ENCODE peak calls at places on chromosome 16, in eight cellular contexts. X, V, C, D, O, N, I and Q are unnamed samples.

GRCh38 chr16:87924041-87924851 is 12.1 kb downstream of the CA5A start:
- DNase-seq in V (no peak), I (no peak), D (no peak), X (no peak), C (no peak), N (peak), O (no peak), Q (no peak)

GRCh38 chr16:71499775-71500364 is 10.7 kb upstream of the ZNF19 start:
- DNase-seq in N (peak), O (peak), C (peak), V (no peak), I (no peak), X (no peak), D (no peak), Q (peak)

GRCh38 chr16:50557046-50557445 is 8.8 kb downstream of the NKD1 start:
- DNase-seq in C (no peak), I (no peak), N (no peak), V (no peak), D (no peak), X (no peak), O (no peak), Q (no peak)

GRCh38 chr16:84048306-84048705 is 5.7 kb upstream of the SLC38A8 start:
- DNase-seq in D (no peak), V (no peak), N (no peak), X (no peak), O (no peak), C (no peak), I (no peak), Q (peak)

GRCh38 chr16:52743702-52744101 is 196.8 kb upstream of the TOX3 start:
- DNase-seq in O (no peak), C (no peak), D (no peak), V (no peak), X (no peak), I (no peak), N (no peak), Q (no peak)

GRCh38 chr16:8720967-8721692 is 46.7 kb downstream of the ABAT start:
- DNase-seq in D (no peak), C (no peak), O (no peak), X (no peak), N (no peak), I (no peak), V (no peak), Q (no peak)

GRCh38 chr16:3046506-3047386 is at the start of gene MMP25:
- DNase-seq in D (no peak), O (peak), V (no peak), X (no peak), N (no peak), I (no peak), C (no peak), Q (no peak)

GRCh38 chr16:54345231-54345630 is 58.6 kb upstream of the IRX3 start:
- DNase-seq in X (no peak), V (no peak), O (no peak), C (no peak), I (no peak), N (no peak), D (no peak), Q (no peak)

GRCh38 chr16:84088695-84089395 is 27.9 kb downstream of the MBTPS1 start:
- DNase-seq in N (peak), I (no peak), D (no peak), V (no peak), X (no peak), C (peak), O (peak), Q (no peak)

GRCh38 chr16:3165111-3165822 is 22.7 kb upstream of the OR1F1 start:
- DNase-seq in V (no peak), N (no peak), O (no peak), D (no peak), I (no peak), X (no peak), C (no peak), Q (no peak)

GRCh38 chr16:11738742-11739544 is 3.7 kb downstream of the TXNDC11 start:
- DNase-seq in N (no peak), I (no peak), D (no peak), V (no peak), C (no peak), O (no peak), X (no peak), Q (no peak)

GRCh38 chr16:11145173-11145820 is 110.7 kb downstream of the SOCS1 start:
- DNase-seq in V (no peak), N (no peak), C (no peak), O (peak), I (no peak), X (no peak), D (peak), Q (no peak)

GRCh38 chr16:15953477-15953876 is 4.1 kb downstream of the ABCC1 start:
- DNase-seq in V (no peak), O (no peak), C (no peak), N (no peak), X (no peak), I (no peak), D (no peak), Q (no peak)

GRCh38 chr16:56815721-56816120 is 49.3 kb upstream of the SLC12A3 start:
- DNase-seq in O (no peak), D (peak), V (no peak), X (no peak), N (no peak), I (no peak), C (no peak), Q (no peak)

GRCh38 chr16:3509470-3509928 is 8.7 kb downstream of the CLUAP1 start:
- DNase-seq in O (no peak), I (no peak), D (no peak), V (no peak), N (no peak), X (no peak), C (peak), Q (no peak)

GRCh38 chr16:9092282-9092962 is 978 bp downstream of the HAPSTR1 start:
- DNase-seq in D (peak), C (peak), O (peak), N (peak), I (no peak), X (peak), V (no peak), Q (peak)

GRCh38 chr16:75621170-75621477 is 2.0 kb downstream of the ADAT1 start:
- DNase-seq in D (no peak), N (no peak), C (no peak), V (no peak), I (no peak), O (peak), X (no peak), Q (no peak)

GRCh38 chr16:48323783-48324775 is 61.1 kb downstream of the SIAH1 start:
- DNase-seq in I (no peak), N (no peak), V (no peak), C (no peak), D (no peak), X (no peak), O (no peak), Q (no peak)

GRCh38 chr16:48137822-48138221 is 18.0 kb downstream of the ABCC12 start:
- DNase-seq in C (no peak), V (no peak), D (no peak), O (no peak), X (no peak), I (no peak), N (no peak), Q (no peak)

GRCh38 chr16:67926181-67926742 is 5.4 kb downstream of the CTRL start:
- DNase-seq in D (peak), V (no peak), O (peak), X (no peak), N (peak), I (no peak), C (no peak), Q (no peak)
- TF ChIP-seq CTCF in D (peak), V (peak), O (peak), X (no peak), N (peak), I (no peak), C (no peak), Q (no peak)

GRCh38 chr16:1932050-1933028 is 10.7 kb downstream of the MSRB1 start:
- DNase-seq in V (no peak), I (no peak), C (no peak), X (no peak), N (peak), D (no peak), O (no peak), Q (no peak)
- TF ChIP-seq CTCF in V (no peak), I (no peak), C (no peak), X (no peak), N (no peak), D (no peak), O (no peak), Q (peak)

DNA sequence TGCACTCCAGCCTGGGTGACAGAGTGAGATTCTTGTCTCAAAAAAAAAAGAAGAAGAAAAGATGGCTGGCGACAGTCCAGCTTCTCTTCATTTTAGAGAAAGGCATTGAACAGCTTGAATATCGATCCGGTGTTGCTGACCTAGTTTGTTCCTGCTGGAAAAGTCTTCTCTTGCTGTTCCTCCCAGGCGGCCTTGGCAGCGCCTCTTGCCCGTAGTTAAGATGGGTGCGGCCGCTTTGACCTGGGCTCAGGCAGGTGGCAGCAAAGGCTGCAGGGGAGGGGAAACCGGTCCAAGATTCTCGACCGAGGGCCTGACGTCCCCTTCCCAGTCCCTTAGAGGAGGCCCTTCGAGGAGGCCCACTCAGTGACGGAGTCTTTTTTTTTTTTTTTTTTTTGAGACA is 3.8 kb upstream of the ZNF764 start:
- DNase-seq in X (no peak), N (no peak), C (no peak), O (no peak), D (no peak), V (no peak), I (no peak), Q (no peak)
- TF ChIP-seq CTCF in X (no peak), N (no peak), C (no peak), O (no peak), D (no peak), V (no peak), I (no peak), Q (no peak)

DNA sequence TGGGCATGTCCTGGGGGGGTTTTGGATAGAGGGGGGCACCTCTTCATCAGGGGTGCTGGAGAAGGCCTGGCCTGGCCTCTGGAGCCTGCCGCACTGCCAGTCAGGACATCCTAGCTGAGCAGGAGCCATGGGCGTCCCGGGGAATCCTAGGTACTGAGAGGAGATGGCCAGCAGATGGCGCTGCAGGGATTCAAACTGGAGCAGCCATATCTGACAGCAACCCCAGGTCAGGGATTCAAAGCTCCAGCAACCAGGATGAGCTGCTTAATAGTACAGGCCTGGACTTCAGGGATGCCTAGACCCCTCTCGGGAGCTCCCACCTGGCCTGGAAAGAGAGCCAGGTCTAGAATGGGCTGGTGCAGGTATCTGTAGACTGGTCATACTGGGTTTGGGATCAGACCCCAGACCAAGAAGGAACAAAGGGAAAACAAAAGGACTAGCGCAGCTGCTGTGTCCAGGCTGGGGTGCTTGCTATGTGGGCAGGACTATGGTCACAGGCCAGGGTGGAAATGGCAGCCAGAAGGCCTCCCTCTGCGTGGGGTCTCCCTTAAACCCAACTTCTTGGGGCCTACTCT is 306.9 kb upstream of the RBFOX1 start:
- DNase-seq in C (no peak), V (no peak), X (no peak), O (peak), I (no peak), D (peak), N (peak), Q (peak)
- TF ChIP-seq CTCF in C (no peak), V (peak), X (no peak), O (peak), I (no peak), D (no peak), N (peak), Q (peak)

GRCh38 chr16:28823719-28824547 is 1.1 kb downstream of the ATXN2L start:
- DNase-seq in O (peak), X (peak), D (peak), N (peak), I (peak), C (peak), V (peak), Q (peak)
- TF ChIP-seq CTCF in O (no peak), X (peak), D (peak), N (peak), I (no peak), C (peak), V (peak), Q (no peak)